ENCODE peak calls at places on chromosomes 16 and 17, in eight cellular contexts. One of them, this sample, is unnamed.

GRCh38 chr16:21156767-21157467 is 1.6 kb upstream of the LDAF1 start:
- DNase-seq in stimulated activated CD4-positive, alpha-beta T cell treated with anti-CD3 and anti-CD28 coated beads, Interleukin-2, amount 100 ng/mL, for 24 hours: no peak
- DNase-seq in pons: peak
- DNase-seq in stimulated activated CD8-positive, alpha-beta memory T cell treated with anti-CD3 and anti-CD28 coated beads, Interleukin-2, amount 100 ng/mL, for 1 hour: no peak
- DNase-seq in C1 segment of cervical spinal cord: peak
- DNase-seq in amniotic stem cell: peak
- DNase-seq in T-helper 22 cell: no peak
- DNase-seq in mucosa of gallbladder: peak
- DNase-seq in this sample: no peak

GRCh38 chr17:49764559-49765180 is 739 bp upstream of the FAM117A start:
- DNase-seq in T-helper 22 cell: no peak
- DNase-seq in C1 segment of cervical spinal cord: no peak
- DNase-seq in mucosa of gallbladder: no peak
- DNase-seq in pons: no peak
- DNase-seq in stimulated activated CD8-positive, alpha-beta memory T cell treated with anti-CD3 and anti-CD28 coated beads, Interleukin-2, amount 100 ng/mL, for 1 hour: no peak
- DNase-seq in amniotic stem cell: no peak
- DNase-seq in stimulated activated CD4-positive, alpha-beta T cell treated with anti-CD3 and anti-CD28 coated beads, Interleukin-2, amount 100 ng/mL, for 24 hours: no peak
- DNase-seq in this sample: no peak

GRCh38 chr17:42453544-42453943 is 5.1 kb upstream of the ATP6V0A1 start:
- DNase-seq in stimulated activated CD4-positive, alpha-beta T cell treated with anti-CD3 and anti-CD28 coated beads, Interleukin-2, amount 100 ng/mL, for 24 hours: no peak
- DNase-seq in mucosa of gallbladder: no peak
- DNase-seq in stimulated activated CD8-positive, alpha-beta memory T cell treated with anti-CD3 and anti-CD28 coated beads, Interleukin-2, amount 100 ng/mL, for 1 hour: no peak
- DNase-seq in amniotic stem cell: no peak
- DNase-seq in C1 segment of cervical spinal cord: no peak
- DNase-seq in pons: peak
- DNase-seq in T-helper 22 cell: no peak
- DNase-seq in this sample: no peak

GRCh38 chr17:49570540-49571242 is 5.0 kb upstream of the NXPH3 start:
- DNase-seq in stimulated activated CD8-positive, alpha-beta memory T cell treated with anti-CD3 and anti-CD28 coated beads, Interleukin-2, amount 100 ng/mL, for 1 hour: no peak
- DNase-seq in stimulated activated CD4-positive, alpha-beta T cell treated with anti-CD3 and anti-CD28 coated beads, Interleukin-2, amount 100 ng/mL, for 24 hours: no peak
- DNase-seq in amniotic stem cell: no peak
- DNase-seq in pons: no peak
- DNase-seq in T-helper 22 cell: no peak
- DNase-seq in mucosa of gallbladder: no peak
- DNase-seq in C1 segment of cervical spinal cord: no peak
- DNase-seq in this sample: no peak

GRCh38 chr16:85673529-85674417 is 15.0 kb downstream of the GINS2 start:
- DNase-seq in C1 segment of cervical spinal cord: no peak
- DNase-seq in stimulated activated CD4-positive, alpha-beta T cell treated with anti-CD3 and anti-CD28 coated beads, Interleukin-2, amount 100 ng/mL, for 24 hours: no peak
- DNase-seq in pons: no peak
- DNase-seq in amniotic stem cell: no peak
- DNase-seq in T-helper 22 cell: no peak
- DNase-seq in mucosa of gallbladder: peak
- DNase-seq in stimulated activated CD8-positive, alpha-beta memory T cell treated with anti-CD3 and anti-CD28 coated beads, Interleukin-2, amount 100 ng/mL, for 1 hour: no peak
- DNase-seq in this sample: no peak

GRCh38 chr17:79826210-79826680 is 13.0 kb downstream of the CBX4 start:
- DNase-seq in mucosa of gallbladder: no peak
- DNase-seq in C1 segment of cervical spinal cord: no peak
- DNase-seq in pons: no peak
- DNase-seq in amniotic stem cell: no peak
- DNase-seq in stimulated activated CD4-positive, alpha-beta T cell treated with anti-CD3 and anti-CD28 coated beads, Interleukin-2, amount 100 ng/mL, for 24 hours: no peak
- DNase-seq in T-helper 22 cell: no peak
- DNase-seq in stimulated activated CD8-positive, alpha-beta memory T cell treated with anti-CD3 and anti-CD28 coated beads, Interleukin-2, amount 100 ng/mL, for 1 hour: no peak
- DNase-seq in this sample: no peak

GRCh38 chr17:66689192-66689591 is 145.7 kb upstream of the CACNG5 start:
- DNase-seq in T-helper 22 cell: no peak
- DNase-seq in pons: peak
- DNase-seq in stimulated activated CD4-positive, alpha-beta T cell treated with anti-CD3 and anti-CD28 coated beads, Interleukin-2, amount 100 ng/mL, for 24 hours: no peak
- DNase-seq in stimulated activated CD8-positive, alpha-beta memory T cell treated with anti-CD3 and anti-CD28 coated beads, Interleukin-2, amount 100 ng/mL, for 1 hour: no peak
- DNase-seq in C1 segment of cervical spinal cord: no peak
- DNase-seq in mucosa of gallbladder: no peak
- DNase-seq in amniotic stem cell: no peak
- DNase-seq in this sample: no peak

GRCh38 chr16:740764-741505 is at the start of gene CIAO3:
- DNase-seq in pons: peak
- DNase-seq in mucosa of gallbladder: peak
- DNase-seq in stimulated activated CD8-positive, alpha-beta memory T cell treated with anti-CD3 and anti-CD28 coated beads, Interleukin-2, amount 100 ng/mL, for 1 hour: peak
- DNase-seq in stimulated activated CD4-positive, alpha-beta T cell treated with anti-CD3 and anti-CD28 coated beads, Interleukin-2, amount 100 ng/mL, for 24 hours: peak
- DNase-seq in C1 segment of cervical spinal cord: peak
- DNase-seq in T-helper 22 cell: peak
- DNase-seq in amniotic stem cell: peak
- DNase-seq in this sample: peak

GRCh38 chr17:38883592-38884526 is 14.0 kb downstream of the LASP1 start:
- DNase-seq in pons: peak
- DNase-seq in mucosa of gallbladder: no peak
- DNase-seq in T-helper 22 cell: no peak
- DNase-seq in stimulated activated CD4-positive, alpha-beta T cell treated with anti-CD3 and anti-CD28 coated beads, Interleukin-2, amount 100 ng/mL, for 24 hours: no peak
- DNase-seq in amniotic stem cell: no peak
- DNase-seq in stimulated activated CD8-positive, alpha-beta memory T cell treated with anti-CD3 and anti-CD28 coated beads, Interleukin-2, amount 100 ng/mL, for 1 hour: no peak
- DNase-seq in C1 segment of cervical spinal cord: no peak
- DNase-seq in this sample: no peak

GRCh38 chr17:64084086-64084939 is 45.6 kb downstream of the ERN1 start:
- DNase-seq in T-helper 22 cell: no peak
- DNase-seq in C1 segment of cervical spinal cord: no peak
- DNase-seq in amniotic stem cell: no peak
- DNase-seq in stimulated activated CD8-positive, alpha-beta memory T cell treated with anti-CD3 and anti-CD28 coated beads, Interleukin-2, amount 100 ng/mL, for 1 hour: no peak
- DNase-seq in mucosa of gallbladder: peak
- DNase-seq in stimulated activated CD4-positive, alpha-beta T cell treated with anti-CD3 and anti-CD28 coated beads, Interleukin-2, amount 100 ng/mL, for 24 hours: no peak
- DNase-seq in pons: no peak
- DNase-seq in this sample: no peak

GRCh38 chr16:17245727-17246576 is 224.8 kb downstream of the XYLT1 start:
- DNase-seq in stimulated activated CD8-positive, alpha-beta memory T cell treated with anti-CD3 and anti-CD28 coated beads, Interleukin-2, amount 100 ng/mL, for 1 hour: no peak
- DNase-seq in C1 segment of cervical spinal cord: no peak
- DNase-seq in stimulated activated CD4-positive, alpha-beta T cell treated with anti-CD3 and anti-CD28 coated beads, Interleukin-2, amount 100 ng/mL, for 24 hours: no peak
- DNase-seq in pons: no peak
- DNase-seq in amniotic stem cell: no peak
- DNase-seq in mucosa of gallbladder: no peak
- DNase-seq in T-helper 22 cell: no peak
- DNase-seq in this sample: no peak

GRCh38 chr17:58330544-58330996 is 2.0 kb upstream of the TSPOAP1 start:
- DNase-seq in pons: no peak
- DNase-seq in mucosa of gallbladder: no peak
- DNase-seq in T-helper 22 cell: no peak
- DNase-seq in amniotic stem cell: no peak
- DNase-seq in stimulated activated CD8-positive, alpha-beta memory T cell treated with anti-CD3 and anti-CD28 coated beads, Interleukin-2, amount 100 ng/mL, for 1 hour: no peak
- DNase-seq in C1 segment of cervical spinal cord: no peak
- DNase-seq in stimulated activated CD4-positive, alpha-beta T cell treated with anti-CD3 and anti-CD28 coated beads, Interleukin-2, amount 100 ng/mL, for 24 hours: peak
- DNase-seq in this sample: no peak

GRCh38 chr17:50766222-50767023 is 895 bp downstream of the ANKRD40CL start:
- DNase-seq in T-helper 22 cell: no peak
- DNase-seq in pons: no peak
- DNase-seq in stimulated activated CD8-positive, alpha-beta memory T cell treated with anti-CD3 and anti-CD28 coated beads, Interleukin-2, amount 100 ng/mL, for 1 hour: no peak
- DNase-seq in amniotic stem cell: no peak
- DNase-seq in stimulated activated CD4-positive, alpha-beta T cell treated with anti-CD3 and anti-CD28 coated beads, Interleukin-2, amount 100 ng/mL, for 24 hours: no peak
- DNase-seq in mucosa of gallbladder: no peak
- DNase-seq in C1 segment of cervical spinal cord: no peak
- DNase-seq in this sample: no peak

GRCh38 chr16:53504161-53504663 is 1.2 kb upstream of the AKTIP start:
- DNase-seq in T-helper 22 cell: no peak
- DNase-seq in mucosa of gallbladder: peak
- DNase-seq in pons: peak
- DNase-seq in stimulated activated CD8-positive, alpha-beta memory T cell treated with anti-CD3 and anti-CD28 coated beads, Interleukin-2, amount 100 ng/mL, for 1 hour: no peak
- DNase-seq in C1 segment of cervical spinal cord: no peak
- DNase-seq in amniotic stem cell: no peak
- DNase-seq in stimulated activated CD4-positive, alpha-beta T cell treated with anti-CD3 and anti-CD28 coated beads, Interleukin-2, amount 100 ng/mL, for 24 hours: peak
- DNase-seq in this sample: no peak

GRCh38 chr17:70855401-70856054 is 686.2 kb downstream of the KCNJ2 start:
- DNase-seq in stimulated activated CD4-positive, alpha-beta T cell treated with anti-CD3 and anti-CD28 coated beads, Interleukin-2, amount 100 ng/mL, for 24 hours: no peak
- DNase-seq in amniotic stem cell: no peak
- DNase-seq in mucosa of gallbladder: peak
- DNase-seq in C1 segment of cervical spinal cord: no peak
- DNase-seq in T-helper 22 cell: no peak
- DNase-seq in stimulated activated CD8-positive, alpha-beta memory T cell treated with anti-CD3 and anti-CD28 coated beads, Interleukin-2, amount 100 ng/mL, for 1 hour: no peak
- DNase-seq in pons: no peak
- DNase-seq in this sample: no peak

GRCh38 chr16:68463904-68464303 is 15.6 kb upstream of the SMPD3 start:
- DNase-seq in amniotic stem cell: no peak
- DNase-seq in pons: no peak
- DNase-seq in stimulated activated CD4-positive, alpha-beta T cell treated with anti-CD3 and anti-CD28 coated beads, Interleukin-2, amount 100 ng/mL, for 24 hours: no peak
- DNase-seq in C1 segment of cervical spinal cord: no peak
- DNase-seq in stimulated activated CD8-positive, alpha-beta memory T cell treated with anti-CD3 and anti-CD28 coated beads, Interleukin-2, amount 100 ng/mL, for 1 hour: no peak
- DNase-seq in mucosa of gallbladder: no peak
- DNase-seq in T-helper 22 cell: no peak
- DNase-seq in this sample: no peak

GRCh38 chr17:50920891-50921595 is 54.9 kb upstream of the TOB1 start:
- DNase-seq in stimulated activated CD4-positive, alpha-beta T cell treated with anti-CD3 and anti-CD28 coated beads, Interleukin-2, amount 100 ng/mL, for 24 hours: no peak
- DNase-seq in amniotic stem cell: no peak
- DNase-seq in C1 segment of cervical spinal cord: no peak
- DNase-seq in T-helper 22 cell: no peak
- DNase-seq in mucosa of gallbladder: no peak
- DNase-seq in stimulated activated CD8-positive, alpha-beta memory T cell treated with anti-CD3 and anti-CD28 coated beads, Interleukin-2, amount 100 ng/mL, for 1 hour: no peak
- DNase-seq in pons: no peak
- DNase-seq in this sample: no peak

GRCh38 chr17:40443196-40443987 is at the start of gene IGFBP4:
- DNase-seq in T-helper 22 cell: peak
- DNase-seq in stimulated activated CD8-positive, alpha-beta memory T cell treated with anti-CD3 and anti-CD28 coated beads, Interleukin-2, amount 100 ng/mL, for 1 hour: peak
- DNase-seq in amniotic stem cell: no peak
- DNase-seq in stimulated activated CD4-positive, alpha-beta T cell treated with anti-CD3 and anti-CD28 coated beads, Interleukin-2, amount 100 ng/mL, for 24 hours: peak
- DNase-seq in pons: no peak
- DNase-seq in mucosa of gallbladder: peak
- DNase-seq in C1 segment of cervical spinal cord: peak
- DNase-seq in this sample: peak

GRCh38 chr17:60395508-60396065 is 3.7 kb upstream of the USP32 start:
- DNase-seq in pons: no peak
- DNase-seq in amniotic stem cell: no peak
- DNase-seq in C1 segment of cervical spinal cord: no peak
- DNase-seq in stimulated activated CD4-positive, alpha-beta T cell treated with anti-CD3 and anti-CD28 coated beads, Interleukin-2, amount 100 ng/mL, for 24 hours: no peak
- DNase-seq in mucosa of gallbladder: no peak
- DNase-seq in T-helper 22 cell: no peak
- DNase-seq in stimulated activated CD8-positive, alpha-beta memory T cell treated with anti-CD3 and anti-CD28 coated beads, Interleukin-2, amount 100 ng/mL, for 1 hour: no peak
- DNase-seq in this sample: no peak

GRCh38 chr17:77349976-77350830 is 209.4 kb downstream of the SEC14L1 start:
- DNase-seq in T-helper 22 cell: no peak
- DNase-seq in mucosa of gallbladder: peak
- DNase-seq in pons: no peak
- DNase-seq in amniotic stem cell: no peak
- DNase-seq in stimulated activated CD4-positive, alpha-beta T cell treated with anti-CD3 and anti-CD28 coated beads, Interleukin-2, amount 100 ng/mL, for 24 hours: peak
- DNase-seq in stimulated activated CD8-positive, alpha-beta memory T cell treated with anti-CD3 and anti-CD28 coated beads, Interleukin-2, amount 100 ng/mL, for 1 hour: no peak
- DNase-seq in C1 segment of cervical spinal cord: no peak
- DNase-seq in this sample: no peak

GRCh38 chr17:28750178-28751047 is 6.6 kb downstream of the TRAF4 start:
- DNase-seq in mucosa of gallbladder: peak
- DNase-seq in amniotic stem cell: peak
- DNase-seq in stimulated activated CD8-positive, alpha-beta memory T cell treated with anti-CD3 and anti-CD28 coated beads, Interleukin-2, amount 100 ng/mL, for 1 hour: peak
- DNase-seq in pons: peak
- DNase-seq in C1 segment of cervical spinal cord: peak
- DNase-seq in stimulated activated CD4-positive, alpha-beta T cell treated with anti-CD3 and anti-CD28 coated beads, Interleukin-2, amount 100 ng/mL, for 24 hours: peak
- DNase-seq in T-helper 22 cell: peak
- DNase-seq in this sample: peak

GRCh38 chr16:27634781-27635180 is 84.8 kb downstream of the KATNIP start:
- DNase-seq in pons: no peak
- DNase-seq in C1 segment of cervical spinal cord: no peak
- DNase-seq in T-helper 22 cell: no peak
- DNase-seq in stimulated activated CD4-positive, alpha-beta T cell treated with anti-CD3 and anti-CD28 coated beads, Interleukin-2, amount 100 ng/mL, for 24 hours: no peak
- DNase-seq in stimulated activated CD8-positive, alpha-beta memory T cell treated with anti-CD3 and anti-CD28 coated beads, Interleukin-2, amount 100 ng/mL, for 1 hour: no peak
- DNase-seq in amniotic stem cell: no peak
- DNase-seq in mucosa of gallbladder: no peak
- DNase-seq in this sample: no peak

GRCh38 chr17:81612172-81612571 is 24.7 kb downstream of the NPLOC4 start:
- DNase-seq in C1 segment of cervical spinal cord: no peak
- DNase-seq in amniotic stem cell: no peak
- DNase-seq in T-helper 22 cell: no peak
- DNase-seq in stimulated activated CD8-positive, alpha-beta memory T cell treated with anti-CD3 and anti-CD28 coated beads, Interleukin-2, amount 100 ng/mL, for 1 hour: no peak
- DNase-seq in pons: no peak
- DNase-seq in stimulated activated CD4-positive, alpha-beta T cell treated with anti-CD3 and anti-CD28 coated beads, Interleukin-2, amount 100 ng/mL, for 24 hours: no peak
- DNase-seq in mucosa of gallbladder: no peak
- DNase-seq in this sample: no peak

GRCh38 chr17:33292184-33292980 is 713 bp downstream of the ASIC2 start:
- DNase-seq in C1 segment of cervical spinal cord: no peak
- DNase-seq in amniotic stem cell: no peak
- DNase-seq in stimulated activated CD8-positive, alpha-beta memory T cell treated with anti-CD3 and anti-CD28 coated beads, Interleukin-2, amount 100 ng/mL, for 1 hour: no peak
- DNase-seq in pons: no peak
- DNase-seq in stimulated activated CD4-positive, alpha-beta T cell treated with anti-CD3 and anti-CD28 coated beads, Interleukin-2, amount 100 ng/mL, for 24 hours: no peak
- DNase-seq in mucosa of gallbladder: no peak
- DNase-seq in T-helper 22 cell: no peak
- DNase-seq in this sample: no peak